ENCODE peak calls at places on chromosomes 11 and 22, in eight cellular contexts. M is PC-3, K is left ventricle myocardium inferior, N is SJCRH30, E is thoracic aorta, D is mesendoderm, Y is tibial nerve, C is body of pancreas. I is an unnamed sample.
A peak's percentile ranks its signal among the peaks of the same experiment; 100 is the strongest.

GRCh38 chr11:61113209-61113608 is 10.9 kb downstream of the CD5 start:
- DNase-seq in K (no peak), N (peak; percentile 21), Y (no peak), M (no peak), E (no peak), D (no peak), C (no peak), I (no peak)

GRCh38 chr11:67233584-67234190 is 32.6 kb upstream of the GRK2 start:
- DNase-seq in D (no peak), K (no peak), C (no peak), M (no peak), E (no peak), N (no peak), Y (no peak), I (no peak)

GRCh38 chr11:13705710-13706109 is 37.2 kb downstream of the FAR1 start:
- DNase-seq in D (peak; percentile 16), Y (no peak), N (no peak), K (no peak), C (no peak), M (no peak), E (no peak), I (no peak)

GRCh38 chr11:66289548-66290331 is 797 bp upstream of the YIF1A start:
- DNase-seq in N (peak; percentile 86), C (peak; percentile 79), Y (peak; percentile 43), E (no peak), D (peak; percentile 94), M (peak; percentile 22), K (peak; percentile 65), I (no peak)

GRCh38 chr11:119206512-119207299 is 567 bp downstream of the CBL start:
- DNase-seq in N (peak; percentile 27), K (peak; percentile 51), D (peak; percentile 61), M (peak; percentile 42), C (peak; percentile 32), E (peak; percentile 10), Y (no peak), I (peak; percentile 11)

GRCh38 chr22:25406510-25407210 is 157.8 kb upstream of the GRK3 start:
- DNase-seq in N (peak; percentile 75), Y (no peak), E (no peak), K (peak; percentile 41), D (no peak), M (no peak), C (no peak), I (peak; percentile 42)

GRCh38 chr11:87851234-87851633 is 324.0 kb downstream of the RAB38 start:
- DNase-seq in M (peak; percentile 86), D (no peak), Y (no peak), K (no peak), N (no peak), E (no peak), C (no peak), I (no peak)

GRCh38 chr11:44324787-44325525 is 15.0 kb upstream of the ALX4 start:
- DNase-seq in M (peak; percentile 17), D (no peak), E (no peak), N (peak; percentile 88), Y (no peak), K (no peak), C (no peak), I (no peak)

GRCh38 chr11:134142536-134142935 is 73.7 kb downstream of the JAM3 start:
- DNase-seq in Y (no peak), M (peak; percentile 27), N (no peak), D (no peak), E (no peak), K (no peak), C (no peak), I (no peak)

GRCh38 chr11:2975594-2975993 is 16.5 kb downstream of the NAP1L4 start:
- DNase-seq in M (peak; percentile 44), N (peak; percentile 54), D (peak; percentile 72), Y (no peak), C (no peak), E (no peak), K (no peak), I (no peak)
- H3K36me3 ChIP-seq in M (peaks cover 76% of the 10 kb centered on the region), N (peaks cover 80% of the 10 kb centered on the region), D (peaks cover 22% of the 10 kb centered on the region), Y (no peaks in the 10 kb centered on the region), C (no peaks in the 10 kb centered on the region), E (peaks cover 39% of the 10 kb centered on the region), K (peaks cover 85% of the 10 kb centered on the region), I (peaks cover 51% of the 10 kb centered on the region)

GRCh38 chr22:37544955-37545702 is 15.2 kb upstream of the CDC42EP1 start:
- DNase-seq in N (peak; percentile 86), M (peak; percentile 78), K (peak; percentile 68), E (no peak), C (peak; percentile 90), D (peak; percentile 96), Y (no peak), I (no peak)

GRCh38 chr22:37547249-37547741 is 13.0 kb upstream of the CDC42EP1 start:
- DNase-seq in M (no peak), C (peak; percentile 41), N (peak; percentile 57), D (no peak), Y (no peak), K (no peak), E (no peak), I (no peak)

GRCh38 chr22:37546436-37547248 is 13.6 kb upstream of the CDC42EP1 start:
- DNase-seq in M (no peak), N (peak; percentile 71), K (peak; percentile 78), E (no peak), C (peak; percentile 94), D (peak; percentile 92), Y (no peak), I (peak; percentile 48)

GRCh38 chr22:37542959-37543358 is 17.3 kb upstream of the CDC42EP1 start:
- DNase-seq in Y (no peak), K (no peak), N (no peak), D (no peak), M (no peak), E (no peak), C (no peak), I (no peak)

DNA sequence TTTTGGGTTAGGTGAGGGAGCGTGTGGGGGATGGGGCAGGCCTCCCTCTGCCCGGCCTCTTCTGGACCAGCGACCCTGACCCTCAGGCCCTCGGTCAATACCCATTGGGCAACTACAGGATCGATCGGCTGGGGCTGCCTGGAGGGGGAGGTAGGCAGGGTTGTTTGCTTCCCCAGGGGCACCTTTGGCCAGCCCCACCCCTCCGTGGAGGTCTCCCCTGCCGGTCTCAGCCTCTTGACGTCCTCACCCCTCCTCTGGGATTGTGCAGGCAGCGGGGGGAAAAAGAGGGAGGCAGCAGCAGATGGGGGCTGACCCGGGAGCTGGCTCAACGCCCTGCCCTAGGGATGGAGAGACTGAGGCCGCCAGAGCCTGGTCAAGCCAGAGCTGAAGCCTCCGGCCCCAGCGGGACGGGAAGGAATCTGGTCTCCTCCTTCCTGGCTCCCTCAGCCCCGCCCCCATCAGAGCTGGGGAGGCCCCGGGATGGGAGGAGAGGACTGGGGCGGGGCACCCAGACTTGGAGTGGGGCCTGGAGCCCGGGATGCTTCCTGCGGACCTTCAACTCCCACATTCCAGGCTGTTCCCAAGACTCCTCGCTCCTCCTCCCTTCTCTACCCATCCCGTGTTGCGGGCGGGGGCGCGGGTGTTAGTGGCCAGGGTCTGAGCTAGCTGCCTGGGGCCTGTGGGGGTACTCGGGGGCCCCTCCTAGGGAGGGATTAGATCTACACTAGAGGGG is 14.4 kb upstream of the CDC42EP1 start:
- DNase-seq in Y (peak; percentile 85), N (peak; percentile 90), K (peak; percentile 94), D (peak; percentile 97), M (peak; percentile 72), E (peak; percentile 55), C (peak; percentile 91), I (peak; percentile 64)
- H3K4me3 ChIP-seq in Y (no peak overlapping the region), N (peak overlapping the region; percentile 38), K (peak overlapping the region; percentile 53), D (no peak overlapping the region), M (no peak overlapping the region), E (peak overlapping the region; percentile 53), C (no peak overlapping the region), I (no peak overlapping the region)

DNA sequence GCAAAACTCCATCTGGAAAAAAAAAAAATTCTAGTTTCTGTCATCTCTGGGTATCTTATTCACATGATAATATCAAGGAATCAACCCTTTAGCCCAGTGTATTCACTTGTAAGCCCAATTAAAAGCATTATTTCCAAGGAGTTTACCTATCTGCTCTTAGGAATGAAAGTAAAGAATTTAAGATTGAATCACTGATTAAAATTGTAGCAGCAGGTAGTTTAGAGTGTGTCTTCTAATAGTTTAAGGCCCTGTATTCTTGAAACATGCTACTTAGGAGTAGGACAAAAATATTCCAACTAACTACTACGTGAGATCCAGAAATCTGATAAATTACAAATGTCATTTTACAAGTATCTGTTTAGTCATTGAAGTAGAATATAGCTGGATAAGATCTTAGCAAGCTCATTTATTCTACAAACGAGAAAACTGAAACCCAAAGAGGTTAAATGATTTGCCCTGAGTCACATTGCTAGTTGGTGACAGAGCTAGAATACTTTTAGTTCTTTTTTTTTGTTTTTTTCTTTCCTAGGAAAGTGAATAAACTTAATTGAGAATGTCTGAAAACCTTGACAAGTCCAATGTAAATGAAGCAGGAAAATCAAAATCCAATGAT is 4.0 kb downstream of the TCP11L1 start:
- DNase-seq in D (no peak), N (no peak), C (no peak), K (no peak), E (no peak), Y (no peak), M (peak; percentile 67), I (no peak)
- H3K36me3 ChIP-seq in D (peaks cover 2% of the 10 kb centered on the region), N (peaks cover 17% of the 10 kb centered on the region), C (no peaks in the 10 kb centered on the region), K (peaks cover 29% of the 10 kb centered on the region), E (no peaks in the 10 kb centered on the region), Y (no peaks in the 10 kb centered on the region), M (peaks cover 5% of the 10 kb centered on the region), I (no peaks in the 10 kb centered on the region)

GRCh38 chr22:27866136-27867091 is 52.6 kb downstream of the PITPNB start:
- DNase-seq in N (peak; percentile 45), C (peak; percentile 34), D (no peak), Y (peak; percentile 45), M (peak; percentile 85), E (no peak), K (no peak), I (peak; percentile 63)
- H3K4me3 ChIP-seq in N (no peak overlapping the region), C (no peak overlapping the region), D (no peak overlapping the region), Y (no peak overlapping the region), M (peak overlapping the region; percentile 25), E (peak overlapping the region; percentile 22), K (no peak overlapping the region), I (no peak overlapping the region)

DNA sequence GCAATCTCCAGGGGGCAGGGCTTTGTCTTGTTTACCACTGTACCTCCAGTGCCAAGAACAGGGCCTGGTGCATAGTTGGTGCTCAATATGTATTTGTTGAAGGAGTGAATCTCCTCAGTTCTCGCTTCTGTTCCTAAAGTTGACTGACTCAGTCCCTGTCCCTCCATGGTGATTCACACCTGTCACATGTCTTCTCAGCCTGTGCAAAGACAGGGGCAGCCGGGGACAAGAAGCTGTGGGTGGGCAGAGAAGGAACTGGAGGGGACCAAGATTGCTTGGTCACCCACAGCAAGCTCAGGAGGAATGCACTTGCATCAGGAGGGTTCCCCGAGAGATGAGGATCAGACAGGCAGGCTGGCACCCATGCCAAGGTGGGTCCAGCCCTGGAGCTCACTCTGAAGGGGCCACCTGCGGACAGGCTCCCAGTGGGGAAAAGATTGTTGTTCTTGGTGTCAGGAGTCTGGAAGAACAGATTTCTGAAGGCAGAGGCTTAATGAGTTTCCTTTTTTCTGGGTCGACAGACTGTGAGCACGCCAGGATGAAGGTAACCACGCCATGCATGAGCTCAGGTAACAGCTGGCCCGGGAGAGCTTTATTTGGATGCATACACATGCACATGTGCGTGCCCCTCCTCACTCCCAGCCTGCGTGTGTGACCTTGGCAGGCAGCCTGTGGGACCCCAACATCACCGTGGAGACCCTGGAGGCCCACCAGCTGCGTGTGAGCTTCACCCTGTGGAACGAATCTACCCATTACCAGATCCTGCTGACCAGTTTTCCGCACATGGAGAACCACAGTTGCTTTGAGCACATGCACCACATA is 16.9 kb downstream of the IL17RA start:
- DNase-seq in D (no peak), M (no peak), N (no peak), K (no peak), C (no peak), Y (no peak), E (no peak), I (no peak)
- H3K36me3 ChIP-seq in D (peaks cover 9% of the 10 kb centered on the region), M (no peaks in the 10 kb centered on the region), N (peaks cover 2% of the 10 kb centered on the region), K (peaks cover 79% of the 10 kb centered on the region), C (peaks cover 19% of the 10 kb centered on the region), Y (no peaks in the 10 kb centered on the region), E (peaks cover 66% of the 10 kb centered on the region), I (peaks cover 25% of the 10 kb centered on the region)

GRCh38 chr22:31230155-31230870 is 18.2 kb downstream of the LIMK2 start:
- DNase-seq in M (no peak), D (no peak), E (no peak), K (no peak), C (no peak), Y (no peak), N (no peak), I (peak; percentile 63)
- H3K4me3 ChIP-seq in M (no peak overlapping the region), D (no peak overlapping the region), E (no peak overlapping the region), K (peak overlapping the region; percentile 25), C (no peak overlapping the region), Y (no peak overlapping the region), N (no peak overlapping the region), I (no peak overlapping the region)

I was measured in gastrocnemius medialis.